ENCODE peak calls at places on chromosomes 6 and 20, in five cellular contexts. L, O, J, Y and N are unnamed samples.

GRCh38 chr20:1718604-1719384 is 61.2 kb upstream of the SIRPG start:
- DNase-seq in Y (no peak), J (no peak), O (peak), L (no peak), N (peak)

GRCh38 chr20:63118786-63119450 is 97.0 kb downstream of the YTHDF1 start:
- DNase-seq in O (no peak), J (no peak), L (peak), Y (no peak), N (no peak)

GRCh38 chr6:79894939-79895338 is 52.4 kb downstream of the ELOVL4 start:
- DNase-seq in L (no peak), J (no peak), Y (no peak), O (no peak), N (no peak)

GRCh38 chr20:3760980-3761379 is 6.6 kb downstream of the ADISSP start:
- DNase-seq in J (no peak), O (no peak), L (no peak), Y (no peak), N (no peak)

GRCh38 chr6:23091795-23092194 is 522.4 kb downstream of the HDGFL1 start:
- DNase-seq in L (no peak), J (no peak), O (no peak), Y (no peak), N (no peak)

GRCh38 chr6:33123732-33124524 is 48.1 kb downstream of the HLA-DPB1 start:
- DNase-seq in O (peak), L (no peak), J (no peak), Y (no peak), N (no peak)

GRCh38 chr6:111788779-111789276 is 84.4 kb downstream of the FYN start:
- DNase-seq in L (no peak), O (peak), J (no peak), Y (no peak), N (no peak)

GRCh38 chr6:114421219-114421618 is 78.4 kb upstream of the HS3ST5 start:
- DNase-seq in L (no peak), O (no peak), Y (no peak), J (no peak), N (no peak)

GRCh38 chr20:56032251-56032650 is 26.9 kb upstream of the CBLN4 start:
- DNase-seq in O (no peak), J (no peak), Y (no peak), L (no peak), N (no peak)

GRCh38 chr20:49821381-49821780 is 8.8 kb downstream of the SLC9A8 start:
- DNase-seq in J (no peak), Y (no peak), O (no peak), L (no peak), N (no peak)
- TF ChIP-seq CTCF in J (no peak), Y (no peak), O (no peak), L (no peak), N (no peak)

DNA sequence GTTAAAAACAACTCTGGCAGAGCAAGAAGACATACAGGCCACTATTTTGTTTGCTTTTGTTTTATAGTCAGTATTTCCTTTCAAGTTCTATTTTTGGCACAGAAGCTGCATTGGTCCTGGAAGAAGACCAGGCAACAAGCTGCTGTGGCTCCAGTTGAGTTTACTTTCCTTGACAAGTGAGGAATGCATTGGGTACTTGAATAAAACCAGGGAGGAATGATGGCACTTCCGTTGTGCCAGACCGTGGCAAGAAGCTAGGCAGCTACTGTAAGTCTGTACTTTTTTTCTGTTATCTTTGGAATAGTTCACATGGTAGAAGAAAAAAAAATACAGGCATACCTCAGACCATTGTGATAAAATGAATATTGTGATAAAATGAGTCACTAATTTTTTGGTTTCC is 66.3 kb downstream of the NCOA3 start:
- DNase-seq in L (no peak), O (peak), J (peak), Y (no peak), N (peak)
- H3K27ac ChIP-seq in L (peak), O (peak), J (peak), Y (peak), N (no peak)

DNA sequence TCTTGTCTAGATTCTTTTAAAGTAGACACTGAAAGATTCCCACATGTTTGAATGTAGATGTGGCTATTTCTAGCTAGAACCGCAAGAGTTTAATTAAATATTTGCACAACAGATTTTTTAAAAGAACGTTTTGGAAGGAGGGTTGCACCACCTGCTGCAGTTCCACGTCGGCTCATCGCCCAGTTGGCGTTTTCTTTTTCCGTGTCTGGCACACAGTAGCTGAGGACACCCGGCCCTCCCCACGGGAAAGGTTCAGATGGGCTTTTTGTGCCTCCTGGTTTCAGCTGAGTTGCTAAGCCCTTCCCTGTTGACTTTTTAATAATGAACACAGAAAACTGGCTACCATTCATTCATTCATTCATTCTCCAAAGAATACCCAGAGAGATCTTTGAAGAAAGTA is 41.7 kb upstream of the DOK5 start:
- DNase-seq in O (no peak), L (peak), Y (no peak), J (no peak), N (no peak)
- H3K4me3 ChIP-seq in O (no peak), L (no peak), Y (no peak), J (no peak), N (no peak)

GRCh38 chr6:62150048-62150663 is 135.9 kb downstream of the KHDRBS2 start:
- DNase-seq in J (peak), L (no peak), Y (no peak), O (no peak), N (no peak)
- TF ChIP-seq CTCF in J (peak), L (peak), Y (no peak), O (peak), N (peak)

DNA sequence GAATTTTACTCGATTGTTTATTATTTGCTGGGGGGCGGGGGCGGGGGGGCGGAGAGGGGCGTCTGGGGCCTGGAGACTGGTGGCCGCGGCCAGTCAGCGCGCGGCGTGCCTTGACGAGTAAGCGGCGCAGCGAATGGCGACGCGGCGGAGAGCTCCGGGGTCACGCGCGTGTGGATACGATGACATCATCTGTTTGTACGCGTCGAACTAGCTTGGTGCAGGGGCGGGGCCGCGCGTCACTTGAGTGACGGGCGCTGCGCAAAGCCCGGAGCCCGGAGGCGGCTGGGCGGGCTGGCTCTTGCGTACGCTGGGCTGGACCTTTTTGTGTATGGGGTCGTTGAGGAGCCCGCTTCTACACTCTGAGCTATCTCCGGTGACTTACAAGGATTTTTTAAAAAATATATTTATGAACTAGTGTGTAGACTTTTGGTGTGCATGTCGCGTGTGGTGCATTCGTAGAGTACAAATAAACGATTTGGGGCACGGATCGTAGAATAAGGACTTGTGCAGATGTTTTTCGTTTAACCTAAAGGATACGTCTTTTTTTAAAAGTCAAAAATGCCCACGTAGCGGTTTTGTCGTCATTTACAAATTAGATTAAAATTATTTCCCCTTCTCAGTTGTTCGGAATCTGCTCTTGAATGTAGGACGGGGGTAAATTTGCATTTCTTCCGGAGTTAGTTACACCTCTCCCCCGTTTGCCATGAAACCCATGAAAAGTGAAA is 2.2 kb upstream of the FOXO3 start:
- DNase-seq in O (peak), L (peak), J (peak), Y (peak), N (peak)
- H3K27ac ChIP-seq in O (peak), L (peak), J (peak), Y (peak), N (peak)

GRCh38 chr20:41361757-41362747 is 4.6 kb downstream of the EMILIN3 start:
- DNase-seq in J (no peak), Y (no peak), L (no peak), O (no peak), N (peak)

GRCh38 chr20:41364236-41364855 is 2.3 kb downstream of the EMILIN3 start:
- DNase-seq in O (no peak), Y (no peak), L (no peak), J (no peak), N (no peak)

GRCh38 chr20:41360831-41361756 is 5.5 kb downstream of the EMILIN3 start:
- DNase-seq in Y (no peak), L (no peak), J (no peak), O (no peak), N (no peak)

GRCh38 chr20:41363601-41364000 is 3.0 kb downstream of the EMILIN3 start:
- DNase-seq in L (no peak), J (no peak), Y (no peak), O (no peak), N (no peak)

GRCh38 chr20:41362748-41363140 is 3.9 kb downstream of the EMILIN3 start:
- DNase-seq in L (no peak), J (no peak), O (no peak), Y (no peak), N (no peak)
- H3K4me3 ChIP-seq in L (no peak), J (no peak), O (no peak), Y (no peak), N (no peak)